ENCODE peak calls at places on chromosomes 3 and 15, in six cellular contexts. D, I, L, K, O and F are unnamed samples.

GRCh38 chr3:55629432-55629831 is 142.3 kb upstream of the WNT5A start:
- DNase-seq in K (peak; percentile 31), I (no peak), O (peak; percentile 44), D (peak; percentile 33), L (no peak), F (peak; percentile 74)

GRCh38 chr3:65548848-65549625 is 489.7 kb downstream of the MAGI1 start:
- DNase-seq in K (no peak), D (peak; percentile 54), L (no peak), I (no peak), O (peak; percentile 18), F (no peak)

GRCh38 chr3:140441006-140441405 is 236.9 kb upstream of the TRIM42 start:
- DNase-seq in I (peak; percentile 11), L (no peak), D (no peak), K (peak; percentile 15), O (peak; percentile 39), F (no peak)

GRCh38 chr3:45664558-45664957 is 24.6 kb upstream of the SACM1L start:
- DNase-seq in L (no peak), D (no peak), K (no peak), O (no peak), I (no peak), F (peak; percentile 56)

GRCh38 chr3:54518011-54518675 is 395.8 kb downstream of the CACNA2D3 start:
- DNase-seq in K (no peak), I (no peak), L (no peak), O (no peak), D (no peak), F (no peak)

GRCh38 chr3:126512026-126512425 is 5.5 kb downstream of the UROC1 start:
- DNase-seq in D (peak; percentile 28), K (no peak), L (no peak), O (no peak), I (no peak), F (no peak)

GRCh38 chr3:65170357-65171090 is 482.7 kb upstream of the ADAMTS9 start:
- DNase-seq in O (peak; percentile 75), I (peak; percentile 48), D (peak; percentile 86), L (peak; percentile 89), K (peak; percentile 85), F (peak; percentile 51)

GRCh38 chr3:175914785-175915184 is 1055.7 kb downstream of the NAALADL2 start:
- DNase-seq in O (no peak), L (no peak), I (no peak), K (peak; percentile 33), D (no peak), F (no peak)

GRCh38 chr3:169863458-169863899 is 6.3 kb downstream of the LRRC31 start:
- DNase-seq in L (no peak), K (peak; percentile 72), D (peak; percentile 42), O (peak; percentile 76), I (peak; percentile 77), F (peak; percentile 69)

GRCh38 chr3:13482106-13482690 is 2.1 kb downstream of the HDAC11 start:
- DNase-seq in D (no peak), O (no peak), I (no peak), K (no peak), L (no peak), F (no peak)

GRCh38 chr3:58005662-58006061 is 2.6 kb upstream of the FLNB start:
- DNase-seq in D (no peak), L (no peak), O (no peak), K (peak; percentile 76), I (peak; percentile 55), F (no peak)

GRCh38 chr3:632571-633170 is 436.1 kb downstream of the CHL1 start:
- DNase-seq in D (no peak), K (peak; percentile 18), O (peak; percentile 40), L (no peak), I (peak; percentile 67), F (no peak)

GRCh38 chr3:160792445-160793039 is 36.5 kb downstream of the PPM1L start:
- DNase-seq in K (no peak), O (no peak), I (no peak), L (no peak), D (no peak), F (no peak)

GRCh38 chr3:67819447-67819846 is 165.0 kb upstream of the SUCLG2 start:
- DNase-seq in I (peak; percentile 4), L (no peak), D (no peak), K (no peak), O (no peak), F (no peak)

GRCh38 chr3:190299969-190300368 is 22.3 kb downstream of the CLDN1 start:
- DNase-seq in O (no peak), L (no peak), D (no peak), K (no peak), I (no peak), F (no peak)

GRCh38 chr15:60906275-60906674 is 322.8 kb downstream of the RORA start:
- DNase-seq in L (no peak), I (no peak), D (no peak), O (no peak), K (no peak), F (no peak)

GRCh38 chr3:179750720-179751328 is 98.0 kb downstream of the USP13 start:
- DNase-seq in D (no peak), L (no peak), O (no peak), I (peak; percentile 27), K (peak; percentile 28), F (no peak)

GRCh38 chr3:123028233-123028828 is 768 bp upstream of the SEMA5B start:
- DNase-seq in D (peak; percentile 46), L (no peak), K (peak; percentile 72), O (peak; percentile 38), I (peak; percentile 72), F (peak; percentile 58)

GRCh38 chr3:45066109-45066801 is 40.2 kb downstream of the CLEC3B start:
- DNase-seq in D (no peak), K (no peak), I (no peak), O (no peak), L (no peak), F (no peak)

GRCh38 chr15:93495799-93496637 is 407.0 kb upstream of the RGMA start:
- DNase-seq in I (no peak), D (peak; percentile 59), L (no peak), O (no peak), K (no peak), F (no peak)

GRCh38 chr15:89002281-89002761 is 85.9 kb upstream of the ABHD2 start:
- DNase-seq in K (peak; percentile 90), I (peak; percentile 72), D (peak; percentile 56), O (no peak), L (no peak), F (no peak)

GRCh38 chr3:101131767-101132166 is 138.5 kb upstream of the ABI3BP start:
- DNase-seq in I (peak; percentile 4), D (no peak), K (no peak), L (no peak), O (no peak), F (no peak)
- TF ChIP-seq CTCF in I (no peak), D (no peak), K (no peak), L (no peak), O (no peak), F (no peak)

DNA sequence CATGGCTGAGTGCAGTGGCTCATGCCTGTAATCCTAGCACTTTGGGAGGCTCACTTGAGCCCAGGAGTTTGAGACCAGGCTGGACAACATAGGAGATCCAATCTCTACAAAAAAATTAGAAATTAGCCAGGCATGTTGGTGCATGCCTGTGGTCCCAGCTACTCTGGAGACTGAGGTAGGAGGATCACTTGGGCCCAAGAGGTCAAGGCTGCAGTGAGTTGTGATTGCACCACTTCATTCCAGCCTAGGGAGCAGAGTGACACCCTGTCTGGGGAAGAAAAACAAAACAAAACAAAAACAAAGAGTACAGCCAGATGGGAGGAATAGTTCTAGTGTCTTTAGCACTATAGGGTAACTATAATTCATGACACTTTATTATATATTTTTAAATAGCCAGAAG is 26.2 kb upstream of the COMMD4 start:
- DNase-seq in K (no peak), D (no peak), O (no peak), L (no peak), I (no peak), F (no peak)
- H3K4me3 ChIP-seq in K (no peak overlapping the region), D (no peak overlapping the region), O (no peak overlapping the region), L (no peak overlapping the region), I (no peak overlapping the region), F (no peak overlapping the region)

DNA sequence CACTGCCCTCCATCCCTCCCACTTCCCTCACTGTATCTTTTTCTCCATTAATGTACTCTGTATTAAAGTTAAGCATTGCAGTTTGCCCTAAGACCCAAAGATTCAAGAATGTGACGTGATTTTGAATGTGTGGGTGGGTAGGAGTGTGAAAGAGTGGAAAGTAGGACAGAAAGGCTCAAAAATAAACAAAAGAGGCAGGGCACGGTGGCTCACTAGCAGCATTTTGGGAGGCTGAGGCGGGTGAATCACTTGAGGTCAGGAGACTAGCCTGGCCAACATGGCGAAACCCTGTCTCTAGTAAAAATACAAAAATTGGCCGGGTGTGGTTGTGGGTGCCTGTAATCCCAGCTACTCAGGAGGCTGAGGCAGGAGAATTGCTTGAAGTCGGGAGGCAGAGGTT is 18.4 kb downstream of the TFRC start:
- DNase-seq in D (no peak), I (no peak), O (no peak), K (peak; percentile 71), L (no peak), F (no peak)
- TF ChIP-seq POLR2A in D (no peak), I (no peak), O (no peak), K (no peak), L (no peak), F (no peak)

GRCh38 chr3:42183991-42184621 is 81.9 kb downstream of the CCK start:
- DNase-seq in D (no peak), O (no peak), K (peak; percentile 11), L (peak; percentile 13), I (no peak), F (no peak)
- TF ChIP-seq CTCF in D (no peak), O (no peak), K (no peak), L (no peak), I (no peak), F (no peak)

GRCh38 chr3:114213669-114214541 is 23.5 kb downstream of the ZNF80 start:
- DNase-seq in L (no peak), K (peak; percentile 78), O (peak; percentile 46), I (peak; percentile 4), D (peak; percentile 27), F (no peak)
- H3K4me3 ChIP-seq in L (peak overlapping the region; percentile 31), K (peak overlapping the region; percentile 4), O (no peak overlapping the region), I (no peak overlapping the region), D (no peak overlapping the region), F (peak overlapping the region; percentile 4)